ENCODE peak calls at places on chromosomes 13 and 19, in five cellular contexts. T is GM23248; P is CD8-positive, alpha-beta memory T cell; C is AG04450; D is heart left ventricle. S is an unnamed sample.

GRCh38 chr13:88526186-88526852 is 855.1 kb downstream of the SLITRK5 start:
- DNase-seq in T (no peak), C (no peak), P (no peak), D (no peak), S (no peak)

GRCh38 chr19:39645800-39646411 is 9.8 kb upstream of the LGALS16 start:
- DNase-seq in P (no peak), T (peak), D (no peak), C (no peak), S (no peak)

GRCh38 chr19:35703343-35703742 is 1.0 kb upstream of the ZBTB32 start:
- DNase-seq in C (no peak), P (no peak), T (no peak), D (no peak), S (no peak)

GRCh38 chr19:44532819-44533218 is 3.3 kb upstream of the CEACAM20 start:
- DNase-seq in D (no peak), C (no peak), T (no peak), P (no peak), S (no peak)

GRCh38 chr13:45149964-45150363 is 29.7 kb downstream of the GTF2F2 start:
- DNase-seq in P (no peak), D (no peak), T (no peak), C (no peak), S (no peak)

GRCh38 chr13:62964522-62964921 is 1548.9 kb upstream of the PCDH20 start:
- DNase-seq in T (no peak), D (no peak), C (no peak), P (no peak), S (no peak)

GRCh38 chr19:35663981-35664380 is 2.3 kb upstream of the UPK1A start:
- DNase-seq in T (no peak), P (no peak), C (no peak), D (no peak), S (no peak)

GRCh38 chr19:46147791-46148288 is at the start of gene IGFL2:
- DNase-seq in T (peak), D (no peak), P (no peak), C (no peak), S (no peak)

GRCh38 chr19:15469513-15470297 is 5.4 kb upstream of the RASAL3 start:
- DNase-seq in T (peak), D (no peak), C (no peak), P (no peak), S (peak)

GRCh38 chr19:10420444-10421239 is at the start of gene PDE4A:
- DNase-seq in P (peak), C (no peak), T (peak), D (peak), S (peak)

GRCh38 chr13:63041640-63042414 is 1626.2 kb upstream of the PCDH20 start:
- DNase-seq in C (peak), D (no peak), P (no peak), T (no peak), S (no peak)

GRCh38 chr19:49415102-49415809 is 8.0 kb downstream of the PTH2 start:
- DNase-seq in T (peak), P (no peak), D (no peak), C (no peak), S (no peak)

GRCh38 chr19:47032171-47032811 is 12.7 kb downstream of the NPAS1 start:
- DNase-seq in T (peak), P (peak), D (no peak), C (no peak), S (peak)

GRCh38 chr13:50599046-50599445 is 244.4 kb downstream of the DLEU7 start:
- DNase-seq in P (no peak), C (no peak), D (no peak), T (no peak), S (no peak)

GRCh38 chr13:50594276-50594970 is 249.1 kb downstream of the DLEU7 start:
- DNase-seq in T (no peak), C (no peak), P (peak), D (no peak), S (no peak)

GRCh38 chr13:50596103-50596502 is 247.4 kb downstream of the DLEU7 start:
- DNase-seq in D (no peak), P (no peak), T (no peak), C (no peak), S (no peak)

GRCh38 chr13:50598338-50598737 is 245.2 kb downstream of the DLEU7 start:
- DNase-seq in P (no peak), T (no peak), D (no peak), C (no peak), S (no peak)

DNA sequence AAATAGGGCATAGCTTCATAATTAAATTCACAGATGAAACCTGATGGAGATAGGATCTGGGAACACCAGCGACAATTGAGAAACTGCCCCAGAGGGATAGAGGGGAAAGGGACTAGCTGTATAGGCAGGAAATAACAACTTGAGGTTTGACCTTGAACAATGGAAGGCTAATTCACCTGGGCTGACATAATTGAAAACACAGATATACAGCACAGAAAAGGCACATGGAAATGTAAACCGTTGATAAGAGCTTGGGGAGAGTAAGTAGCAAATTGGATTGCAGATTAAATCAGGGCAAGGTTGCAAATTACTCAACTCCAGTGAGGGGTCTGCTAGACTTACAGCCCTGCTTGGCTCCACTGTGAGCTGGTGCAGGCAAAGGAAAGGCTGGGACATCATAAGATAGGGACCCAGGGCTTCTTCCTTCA is 246.7 kb downstream of the DLEU7 start:
- DNase-seq in C (no peak), P (no peak), T (no peak), D (no peak), S (no peak)
- H3K27ac ChIP-seq in C (no peak), P (no peak), T (no peak), D (peak), S (no peak)

DNA sequence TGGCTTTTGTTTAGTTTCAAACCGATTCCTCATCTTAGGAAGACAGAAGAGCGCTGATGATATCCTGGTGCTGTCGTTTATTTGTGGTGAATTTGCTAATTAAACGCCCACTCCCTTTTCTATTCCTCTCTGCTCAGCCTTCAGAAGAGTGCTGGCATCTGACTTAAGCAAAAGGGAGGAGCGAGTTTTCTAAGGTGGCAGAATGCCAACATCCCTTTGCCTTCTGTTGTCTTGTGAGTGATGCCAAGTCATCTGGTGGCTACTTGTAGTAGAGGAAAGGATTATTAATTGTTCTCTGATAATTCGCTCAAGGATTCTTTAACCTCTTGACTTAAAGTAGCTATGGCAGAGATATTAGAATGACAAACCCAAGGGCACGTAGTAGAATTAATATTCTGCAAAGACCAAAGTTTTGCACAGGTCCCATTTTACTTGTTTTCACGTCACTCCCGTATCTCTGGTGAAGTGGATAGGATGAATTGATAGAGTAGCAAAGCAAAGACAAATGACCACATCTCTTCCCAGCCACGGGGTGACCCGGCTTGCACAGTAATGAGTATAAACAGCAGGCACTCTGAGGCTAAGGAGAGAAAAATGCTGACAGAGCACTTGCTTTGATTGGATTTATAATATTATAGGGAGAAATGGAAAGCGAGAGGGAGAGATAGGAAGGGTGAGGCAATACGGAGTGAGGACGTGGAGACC is 68.2 kb downstream of the ERCC5 start:
- DNase-seq in D (no peak), T (peak), C (no peak), P (no peak), S (no peak)
- H3K27ac ChIP-seq in D (no peak), T (no peak), C (no peak), P (no peak), S (no peak)

GRCh38 chr19:14149509-14149994 is 13.2 kb upstream of the ASF1B start:
- DNase-seq in T (peak), P (peak), C (no peak), D (peak), S (peak)
- H3K27ac ChIP-seq in T (peak), P (peak), C (no peak), D (peak), S (peak)

DNA sequence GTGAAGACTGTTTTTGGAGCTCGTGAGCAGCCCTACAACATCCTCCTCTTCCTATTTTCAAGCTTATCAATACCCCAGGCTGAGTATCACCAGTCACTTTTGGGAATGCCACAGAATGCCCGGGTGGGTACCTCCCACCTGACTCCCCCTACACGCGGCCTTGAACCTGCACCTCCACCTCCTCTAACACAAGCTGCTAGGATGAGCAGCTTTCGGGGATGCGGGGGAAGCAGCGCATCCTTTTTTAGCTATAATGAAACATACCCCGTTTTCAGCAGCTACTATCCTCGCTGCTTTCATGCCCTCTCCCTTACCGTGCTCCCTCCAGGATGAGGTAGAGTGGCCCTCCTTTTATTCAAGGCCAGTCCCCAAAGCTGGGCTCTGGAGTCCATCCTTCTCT is 55.4 kb downstream of the STK24 start:
- DNase-seq in C (no peak), D (no peak), P (no peak), T (no peak), S (no peak)
- H3K27ac ChIP-seq in C (no peak), D (no peak), P (no peak), T (no peak), S (no peak)

GRCh38 chr13:46544811-46545210 is 8.2 kb upstream of the LRCH1 start:
- DNase-seq in T (no peak), C (no peak), D (no peak), P (no peak), S (no peak)

GRCh38 chr13:46542833-46543232 is 10.1 kb upstream of the LRCH1 start:
- DNase-seq in T (no peak), D (no peak), P (no peak), C (no peak), S (no peak)

GRCh38 chr13:46541210-46541609 is 11.8 kb upstream of the LRCH1 start:
- DNase-seq in T (no peak), P (no peak), C (no peak), D (no peak), S (no peak)

GRCh38 chr13:46544208-46544607 is 8.8 kb upstream of the LRCH1 start:
- DNase-seq in D (no peak), T (no peak), P (no peak), C (no peak), S (no peak)

DNA sequence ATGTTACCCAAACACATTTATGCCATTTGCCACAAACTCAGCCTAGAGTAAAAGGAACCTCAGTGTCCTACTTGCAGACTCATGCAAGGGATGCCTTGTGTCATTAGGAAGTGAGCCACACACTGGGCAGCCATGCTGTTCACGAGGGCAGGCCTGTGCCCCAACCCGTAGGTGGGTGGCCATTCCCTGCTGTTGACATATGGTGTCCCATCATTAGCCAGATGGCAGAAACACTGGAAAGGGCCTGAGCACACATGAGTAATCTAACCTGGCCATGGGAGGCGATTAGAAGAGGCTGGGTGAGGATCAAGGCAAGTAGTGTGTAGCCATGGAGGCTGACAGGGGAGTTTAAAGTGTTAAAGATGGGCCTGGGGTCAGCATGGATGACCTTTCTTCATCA is 9.7 kb upstream of the LRCH1 start:
- DNase-seq in T (no peak), D (no peak), C (no peak), P (no peak), S (no peak)
- H3K27ac ChIP-seq in T (no peak), D (no peak), C (no peak), P (no peak), S (no peak)

DNA sequence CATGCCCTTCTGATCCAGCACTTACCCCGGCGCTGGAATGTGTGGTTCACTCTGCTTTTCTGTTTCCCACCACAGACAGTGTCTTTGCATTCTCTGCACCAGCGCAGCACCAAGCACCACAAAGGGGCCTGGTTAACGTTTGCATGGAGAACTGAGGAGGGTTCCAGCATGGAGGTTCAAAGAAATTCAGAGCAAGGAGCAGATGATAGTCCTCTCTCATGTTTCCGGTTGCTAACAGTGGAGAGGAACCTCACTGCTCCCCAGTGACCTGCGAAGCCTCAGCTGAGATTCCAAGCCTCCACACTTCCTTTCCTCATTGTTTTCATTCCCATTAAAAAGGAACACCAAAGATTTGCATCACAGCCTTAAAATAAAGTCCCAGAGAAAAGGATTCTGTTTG is 99.7 kb downstream of the STARD13 start:
- DNase-seq in P (no peak), D (no peak), C (no peak), T (no peak), S (no peak)
- H3K27ac ChIP-seq in P (no peak), D (peak), C (no peak), T (no peak), S (no peak)

DNA sequence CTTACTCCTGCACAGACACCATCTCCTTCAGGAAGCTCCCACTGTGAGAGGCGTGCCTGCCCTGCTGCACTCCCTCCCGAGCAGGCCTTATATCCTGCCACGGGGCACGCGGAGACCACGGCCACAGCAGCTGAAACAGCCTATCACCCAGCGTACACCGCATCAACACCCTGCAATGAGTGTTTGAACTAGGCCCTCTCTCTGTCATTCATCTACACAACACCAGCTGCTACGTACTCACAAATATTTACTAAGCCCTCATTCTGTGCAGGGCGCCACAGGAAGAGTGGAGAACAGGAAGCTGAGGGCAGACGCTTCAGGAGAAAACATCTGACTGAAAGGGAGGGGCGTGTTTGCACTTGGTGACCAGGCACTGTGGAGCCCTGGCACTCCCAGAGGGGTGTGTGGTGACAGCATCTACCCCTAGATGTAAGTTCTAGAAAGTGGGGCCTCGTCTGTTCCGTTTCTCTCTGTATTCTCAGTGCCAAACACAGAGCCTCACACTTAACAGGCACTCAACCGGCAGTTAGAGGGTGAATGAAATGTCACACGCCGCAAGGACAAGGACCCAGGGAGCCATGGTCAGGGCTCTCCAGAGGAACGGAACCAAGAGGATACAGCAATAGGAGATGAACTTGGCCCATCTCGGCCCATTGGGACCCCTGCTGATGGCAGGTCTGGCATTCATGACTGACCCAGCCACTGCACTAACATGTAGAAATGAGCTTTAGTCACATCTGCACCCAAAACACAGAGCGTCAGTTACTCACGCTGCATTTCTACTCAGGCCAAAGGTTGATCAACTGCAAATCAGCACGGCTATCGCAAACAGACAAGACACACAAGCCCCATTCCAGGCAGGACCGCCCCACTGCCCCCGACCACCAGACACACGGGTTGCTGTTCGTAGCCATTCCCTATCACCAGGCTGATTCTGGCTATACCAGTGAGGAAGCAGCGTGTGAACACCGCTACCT is 15.7 kb downstream of the RANBP3 start:
- DNase-seq in D (no peak), C (no peak), T (peak), P (peak), S (peak)
- H3K27ac ChIP-seq in D (peak), C (peak), T (peak), P (peak), S (peak)

GRCh38 chr19:3476830-3477229 is 3.5 kb downstream of the SMIM24 start:
- DNase-seq in P (no peak), C (no peak), T (no peak), D (no peak), S (no peak)
- H3K27ac ChIP-seq in P (no peak), C (no peak), T (no peak), D (no peak), S (no peak)

DNA sequence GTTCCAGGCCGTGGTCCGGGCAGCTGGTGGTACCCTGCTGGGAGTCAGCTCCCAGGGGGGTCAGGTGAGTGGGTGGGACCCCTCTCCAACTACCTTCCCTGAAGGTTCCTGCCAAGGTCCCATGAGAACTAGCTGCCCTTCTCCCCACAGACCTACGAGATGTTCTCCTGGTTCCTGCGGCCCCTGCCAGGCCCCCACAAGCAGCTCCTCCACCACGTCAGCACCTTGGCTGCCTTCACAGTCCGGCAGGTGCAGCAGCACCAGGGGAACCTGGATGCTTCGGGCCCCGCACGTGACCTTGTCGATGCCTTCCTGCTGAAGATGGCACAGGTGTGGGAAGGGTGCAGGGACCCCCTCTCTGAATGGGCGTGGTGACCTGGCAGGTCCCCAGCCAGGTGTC is 5.5 kb downstream of the CYP2S1 start:
- DNase-seq in T (no peak), C (no peak), P (no peak), D (no peak), S (no peak)
- H3K27ac ChIP-seq in T (no peak), C (no peak), P (no peak), D (no peak), S (no peak)

GRCh38 chr13:112760440-112760839 is 70.6 kb downstream of the ATP11A start:
- DNase-seq in D (no peak), T (peak), P (no peak), C (no peak), S (no peak)
- H3K27ac ChIP-seq in D (no peak), T (no peak), P (no peak), C (no peak), S (no peak)